ENCODE peak calls at places on chromosomes 6 and 20, in ten cellular contexts. C is fibroblast of lung, W is tibial nerve, R is suprapubic skin, I is fibroblast of mammary gland, P is colonic mucosa, D is OCI-LY7, G is heart left ventricle, A is spleen, U is GM12864. E is an unnamed sample.

GRCh38 chr20:1946762-1947534 is 46.9 kb downstream of the PDYN start:
- DNase-seq in G (no peak), A (peak; percentile 84), W (no peak), C (peak; percentile 17), D (no peak), R (peak; percentile 81), U (no peak), I (peak; percentile 39), P (peak; percentile 33), E (no peak)

GRCh38 chr20:58481541-58482021 is 33.6 kb downstream of the APCDD1L start:
- DNase-seq in P (peak; percentile 67), R (peak; percentile 72), D (peak; percentile 6), A (no peak), W (no peak), G (no peak), I (peak; percentile 41), C (peak; percentile 59), U (no peak), E (no peak)

GRCh38 chr6:52642381-52642780 is 28.5 kb upstream of the TMEM14A start:
- DNase-seq in G (no peak), P (no peak), I (no peak), W (no peak), A (no peak), D (no peak), R (no peak), U (no peak), C (no peak), E (no peak)

GRCh38 chr6:5179917-5180316 is 80.8 kb downstream of the LYRM4 start:
- DNase-seq in G (no peak), A (no peak), P (no peak), I (no peak), W (no peak), C (no peak), U (no peak), D (no peak), R (no peak), E (no peak)

GRCh38 chr6:157954150-157955117 is 27.2 kb upstream of the SYNJ2 start:
- DNase-seq in I (peak; percentile 29), U (no peak), G (no peak), W (no peak), P (peak; percentile 92), D (no peak), A (no peak), C (peak; percentile 26), R (no peak), E (peak; percentile 84)

GRCh38 chr6:167225903-167226508 is 65.1 kb upstream of the UNC93A start:
- DNase-seq in U (no peak), G (no peak), A (no peak), I (no peak), C (no peak), P (no peak), W (no peak), D (no peak), R (peak; percentile 32), E (no peak)

GRCh38 chr20:46040902-46041535 is 12.0 kb downstream of the SLC12A5 start:
- DNase-seq in P (peak; percentile 29), D (peak; percentile 47), I (peak; percentile 25), U (no peak), C (peak; percentile 25), W (no peak), A (no peak), R (no peak), G (no peak), E (no peak)

GRCh38 chr6:114085206-114085605 is 114.3 kb upstream of the HDAC2 start:
- DNase-seq in U (no peak), P (no peak), I (peak; percentile 72), W (no peak), G (no peak), A (no peak), D (no peak), R (no peak), C (peak; percentile 27), E (no peak)

GRCh38 chr20:25867776-25868649 is 171.4 kb upstream of the ZNF337 start:
- DNase-seq in U (no peak), I (peak; percentile 71), D (no peak), A (peak; percentile 86), R (peak; percentile 86), G (peak; percentile 82), C (peak; percentile 43), P (peak; percentile 65), W (no peak), E (no peak)

GRCh38 chr6:17580518-17581048 is 19.5 kb upstream of the FAM8A1 start:
- DNase-seq in A (peak; percentile 76), I (peak; percentile 36), W (no peak), R (no peak), C (peak; percentile 49), P (no peak), D (no peak), U (no peak), G (peak; percentile 40), E (no peak)

GRCh38 chr6:125780540-125781306 is 10.0 kb upstream of the NCOA7 start:
- DNase-seq in C (peak; percentile 89), W (no peak), A (peak; percentile 88), I (peak; percentile 74), U (peak; percentile 67), R (no peak), D (peak; percentile 87), P (peak; percentile 67), G (peak; percentile 59), E (peak; percentile 90)

GRCh38 chr6:95318137-95318536 is 259.2 kb upstream of the MANEA start:
- DNase-seq in D (no peak), A (no peak), U (no peak), P (no peak), G (no peak), R (no peak), W (no peak), I (no peak), C (no peak), E (no peak)

GRCh38 chr6:133889557-133890301 is 816 bp downstream of the TCF21 start:
- DNase-seq in P (no peak), D (no peak), C (peak; percentile 76), A (no peak), I (no peak), R (no peak), U (no peak), W (no peak), G (peak; percentile 37), E (no peak)
- H3K4me3 ChIP-seq in P (peak overlapping the region; percentile 38), D (no peak overlapping the region), C (peak overlapping the region; percentile 57), A (peak overlapping the region; percentile 44), I (no peak overlapping the region), R (peak overlapping the region; percentile 15), U (no peak overlapping the region), W (no peak overlapping the region), G (peak overlapping the region; percentile 48), E (peak overlapping the region; percentile 54)

DNA sequence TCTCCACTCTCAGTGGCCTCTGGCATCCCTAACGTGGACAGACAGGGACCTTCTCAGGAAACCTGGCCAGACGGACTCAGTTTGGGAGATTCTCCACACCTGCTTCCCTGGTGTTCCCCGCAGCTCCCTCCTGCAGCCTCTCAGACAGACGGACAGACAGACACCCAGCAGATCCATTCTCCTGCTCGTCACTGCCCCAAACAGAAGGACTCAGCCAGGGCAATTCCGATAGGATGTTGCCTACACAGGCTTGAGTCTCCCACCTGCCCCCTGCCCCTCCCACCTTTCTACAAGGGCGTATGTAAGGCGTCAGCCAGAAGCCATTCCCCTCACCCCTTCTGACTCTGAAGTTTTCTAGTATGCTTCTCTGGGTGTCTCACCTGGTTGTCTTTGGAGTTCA is 428 bp downstream of the CCM2L start:
- DNase-seq in D (no peak), A (peak; percentile 55), P (no peak), I (no peak), R (no peak), U (no peak), C (no peak), G (no peak), W (no peak), E (no peak)
- H3K4me3 ChIP-seq in D (no peak overlapping the region), A (peak overlapping the region; percentile 38), P (no peak overlapping the region), I (no peak overlapping the region), R (peak overlapping the region; percentile 32), U (no peak overlapping the region), C (no peak overlapping the region), G (peak overlapping the region; percentile 54), W (no peak overlapping the region), E (peak overlapping the region; percentile 27)

DNA sequence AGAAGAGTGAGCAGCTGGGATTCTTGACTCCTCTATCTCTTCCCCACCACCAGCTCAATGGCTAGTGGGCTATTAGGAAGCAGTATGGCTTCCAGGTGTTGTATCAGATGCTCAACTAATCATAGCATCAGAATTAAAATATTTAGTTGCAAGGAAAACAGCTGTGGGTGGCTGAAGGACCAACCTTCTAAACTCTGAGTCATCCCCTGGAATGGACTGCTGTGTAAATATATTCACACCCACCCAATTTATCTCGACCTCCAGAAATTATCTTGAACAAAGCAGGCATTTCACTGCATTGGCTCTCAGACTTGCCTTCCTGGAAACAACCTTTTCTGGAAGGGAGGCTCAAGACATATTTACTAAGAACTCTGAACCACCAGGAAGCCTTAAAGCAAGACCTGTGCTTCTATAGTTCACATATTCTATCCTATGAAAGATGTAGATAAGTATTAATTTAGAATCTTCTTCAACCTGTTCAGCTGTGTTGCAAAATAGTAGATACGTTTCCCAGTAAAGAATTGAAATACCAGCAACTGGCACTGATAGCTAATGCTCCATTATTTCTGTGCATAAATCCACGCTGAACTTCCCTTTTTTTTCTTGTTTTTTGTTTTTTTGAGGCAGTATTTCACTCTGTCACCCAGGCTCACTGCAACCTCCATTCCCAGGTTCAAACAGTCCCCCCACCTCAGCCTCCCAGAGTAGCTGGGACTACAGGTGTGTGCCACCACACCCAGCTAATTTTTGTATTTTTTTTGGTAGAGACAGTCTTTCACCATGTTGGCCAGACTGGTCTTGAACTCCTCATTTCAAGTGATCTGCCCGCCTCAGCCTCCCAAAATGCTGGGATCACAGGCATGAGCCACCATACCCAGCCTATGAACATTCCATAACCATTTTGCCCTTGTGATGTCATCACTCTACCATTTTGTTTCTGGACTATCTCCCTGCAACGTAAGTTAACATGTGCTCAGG is 56.9 kb upstream of the CD2AP start:
- DNase-seq in C (peak; percentile 45), D (no peak), G (no peak), I (peak; percentile 34), W (no peak), A (no peak), R (no peak), U (no peak), P (no peak), E (no peak)
- H3K4me3 ChIP-seq in C (no peak overlapping the region), D (no peak overlapping the region), G (no peak overlapping the region), I (no peak overlapping the region), W (no peak overlapping the region), A (no peak overlapping the region), R (no peak overlapping the region), U (no peak overlapping the region), P (no peak overlapping the region), E (no peak overlapping the region)

DNA sequence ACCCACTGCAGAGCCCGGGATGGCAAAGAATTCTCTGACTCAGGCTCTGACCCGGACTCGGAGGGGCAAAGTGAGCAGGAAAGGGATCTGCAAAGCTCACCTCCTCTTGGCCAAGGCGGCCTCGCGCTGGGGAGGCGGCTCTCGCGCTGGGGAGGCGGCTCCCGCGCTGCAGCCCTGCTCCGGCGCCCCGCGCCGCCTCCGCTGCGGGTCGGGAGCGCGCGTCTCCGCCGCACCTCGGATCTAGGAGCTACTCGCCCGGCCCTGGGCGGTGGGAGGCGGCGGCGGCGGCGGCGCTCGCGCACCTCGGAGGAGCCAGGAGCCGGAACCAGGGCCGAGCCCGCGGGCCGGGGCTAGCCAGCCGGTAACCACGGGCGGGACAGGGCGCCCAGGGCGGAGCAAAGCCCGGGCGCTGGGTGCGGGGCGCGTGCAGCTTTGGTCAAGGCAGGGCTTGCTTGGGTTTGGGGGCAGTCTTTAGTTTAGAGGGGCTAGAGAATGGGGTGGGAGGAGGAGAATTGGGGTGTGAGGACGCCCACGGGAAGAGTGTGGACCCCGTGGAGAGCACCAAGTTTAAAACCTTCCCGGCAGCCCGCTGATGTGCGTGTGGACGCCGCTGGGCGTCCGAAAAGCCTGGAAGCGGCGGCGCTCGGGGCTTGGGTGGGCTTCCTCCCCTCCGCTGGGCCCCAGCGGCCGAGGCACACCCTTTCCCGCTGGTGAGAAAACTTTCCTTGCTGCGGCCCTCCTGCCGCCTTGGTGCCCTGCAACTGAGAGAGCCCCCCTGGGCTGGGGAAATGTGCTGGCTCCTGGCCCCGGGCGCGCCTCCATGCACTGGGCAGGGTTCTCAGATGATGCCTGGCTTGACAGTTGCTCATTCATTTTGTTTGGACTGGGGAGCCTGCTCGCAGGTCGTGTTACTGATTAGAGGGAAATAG is at the start of gene MRAP2:
- DNase-seq in C (no peak), D (no peak), W (no peak), U (no peak), R (no peak), A (no peak), I (peak; percentile 16), G (no peak), P (peak; percentile 45), E (no peak)
- H3K4me3 ChIP-seq in C (peak within 1 kb of the TSS; percentile 41), D (no peak within 1 kb of the TSS), W (peak within 1 kb of the TSS; percentile 50), U (no peak within 1 kb of the TSS), R (peak within 1 kb of the TSS; percentile 69), A (peak within 1 kb of the TSS; percentile 43), I (peak within 1 kb of the TSS; percentile 52), G (peak within 1 kb of the TSS; percentile 62), P (peak within 1 kb of the TSS; percentile 54), E (peak within 1 kb of the TSS; percentile 57)

E was measured in vagina.